ENCODE peak calls at places on chromosomes 5 and 9, in five cellular contexts. J is germinal center; X is activated CD8-positive, alpha-beta memory T cell treated with anti-CD3 and anti-CD28 coated beads, Interleukin-2, amount 50 U/mL, for 4 hours; C is stimulated activated CD4-positive, alpha-beta T cell treated with anti-CD3 and anti-CD28 coated beads, Interleukin-12 subunit alpha, Interleukin-12 subunit beta, amount 100 ng/mL, for 4 hours; L is retinal pigment epithelial cell. T is an unnamed sample.

GRCh38 chr5:178793156-178793555 is 62.7 kb upstream of the ZNF354A start:
- DNase-seq in J (no peak), X (no peak), C (peak; percentile 13), L (no peak), T (peak; percentile 61)

GRCh38 chr5:72108200-72109050 is 1.1 kb downstream of the MAP1B start:
- DNase-seq in J (peak; percentile 10), X (no peak), C (no peak), L (no peak), T (peak; percentile 87)

GRCh38 chr5:176438959-176439757 is 9.0 kb upstream of the FAF2 start:
- DNase-seq in J (no peak), X (no peak), C (no peak), L (no peak), T (peak; percentile 30)

GRCh38 chr5:55904152-55904551 is 53.0 kb downstream of the IL31RA start:
- DNase-seq in J (no peak), X (no peak), C (no peak), L (no peak), T (no peak)

GRCh38 chr5:9627541-9627940 is 2.6 kb downstream of the TAS2R1 start:
- DNase-seq in J (no peak), X (no peak), C (no peak), L (no peak), T (no peak)

GRCh38 chr9:14441976-14442651 is 128.2 kb upstream of the NFIB start:
- DNase-seq in J (no peak), X (no peak), C (no peak), L (no peak), T (peak; percentile 55)

GRCh38 chr5:57715296-57715695 is 232.7 kb upstream of the ACTBL2 start:
- DNase-seq in J (no peak), X (no peak), C (no peak), L (no peak), T (no peak)

GRCh38 chr9:91642771-91643170 is 219.1 kb upstream of the NFIL3 start:
- DNase-seq in J (no peak), X (no peak), C (no peak), L (no peak), T (no peak)

GRCh38 chr5:145979270-145980223 is 43.2 kb downstream of the SH3RF2 start:
- DNase-seq in J (no peak), X (no peak), C (no peak), L (no peak), T (no peak)

GRCh38 chr5:154712518-154713437 is 42.4 kb upstream of the LARP1 start:
- DNase-seq in J (no peak), X (no peak), C (no peak), L (no peak), T (peak; percentile 88)

GRCh38 chr5:135012033-135012588 is 21.9 kb downstream of the PITX1 start:
- DNase-seq in J (no peak), X (no peak), C (no peak), L (no peak), T (no peak)

GRCh38 chr5:97628011-97628410 is 445.0 kb upstream of the RIOK2 start:
- DNase-seq in J (no peak), X (no peak), C (no peak), L (no peak), T (no peak)

GRCh38 chr5:150234606-150235547 is 45.0 kb downstream of the SLC6A7 start:
- DNase-seq in J (no peak), X (no peak), C (no peak), L (no peak), T (no peak)

GRCh38 chr9:136342191-136343120 is 15.1 kb downstream of the GPSM1 start:
- DNase-seq in J (peak; percentile 76), X (peak; percentile 52), C (peak; percentile 54), L (peak; percentile 62), T (peak; percentile 93)

GRCh38 chr9:83932851-83933250 is 11.6 kb upstream of the KIF27 start:
- DNase-seq in J (no peak), X (no peak), C (no peak), L (no peak), T (no peak)

GRCh38 chr5:102764381-102765005 is 9.4 kb downstream of the PAM start:
- DNase-seq in J (no peak), X (no peak), C (no peak), L (no peak), T (no peak)